ENCODE peak calls at places on chromosomes 13 and 19, in seven cellular contexts. V is PC-3, U is hepatocyte, M is fibroblast of lung, S is H9, N is SK-N-SH, G is PC-9. T is an unnamed sample. For H3K79me2 and H3K4me1, the result is how much of the 10 kb centered on the place peaks cover.

GRCh38 chr19:7844951-7845350 is 14.9 kb downstream of the EVI5L start:
- DNase-seq in V (no peak), N (no peak), S (peak), G (no peak), M (no peak), U (peak), T (no peak)

GRCh38 chr19:52690395-52691214 is 44.2 kb downstream of the ZNF611 start:
- DNase-seq in V (peak), N (peak), U (peak), M (peak), G (peak), S (peak), T (peak)

GRCh38 chr13:44243198-44243852 is 130.3 kb upstream of the SERP2 start:
- DNase-seq in M (peak), G (peak), N (peak), S (peak), U (peak), V (peak), T (peak)

GRCh38 chr13:49563513-49563912 is 21.8 kb downstream of the RCBTB1 start:
- DNase-seq in M (peak), G (no peak), N (no peak), S (no peak), U (peak), V (no peak), T (peak)

GRCh38 chr13:47945738-47946137 is 55.3 kb downstream of the SUCLA2 start:
- DNase-seq in G (no peak), M (peak), N (no peak), V (no peak), U (peak), S (no peak), T (peak)

GRCh38 chr19:797528-798414 is 519 bp downstream of the PTBP1 start:
- DNase-seq in V (peak), U (peak), N (peak), M (peak), S (peak), G (peak), T (peak)

GRCh38 chr19:14048439-14049153 is 13.3 kb downstream of the PALM3 start:
- DNase-seq in U (peak), V (peak), N (peak), M (no peak), G (peak), S (peak), T (peak)

GRCh38 chr13:91960947-91961346 is 562.5 kb downstream of the GPC5 start:
- DNase-seq in S (no peak), M (no peak), N (no peak), G (no peak), U (no peak), V (no peak), T (no peak)

GRCh38 chr13:20676213-20676612 is 27.3 kb upstream of the IL17D start:
- DNase-seq in G (no peak), M (no peak), N (no peak), U (no peak), S (no peak), V (no peak), T (no peak)

GRCh38 chr13:110743687-110744086 is 30.2 kb downstream of the ING1 start:
- DNase-seq in G (no peak), U (no peak), S (no peak), M (no peak), N (no peak), V (no peak), T (no peak)

GRCh38 chr13:20969182-20969581 is 66.6 kb upstream of the XPO4 start:
- DNase-seq in G (no peak), N (no peak), M (peak), V (peak), U (no peak), S (no peak), T (peak)

GRCh38 chr13:106535552-106536243 is at the start of gene EFNB2:
- DNase-seq in U (peak), G (peak), V (peak), N (peak), S (peak), M (peak), T (peak)

GRCh38 chr19:29548483-29549085 is 22.8 kb downstream of the VSTM2B start:
- DNase-seq in N (no peak), V (no peak), M (no peak), G (no peak), U (no peak), S (peak), T (no peak)

GRCh38 chr13:27131202-27131623 is 40.4 kb downstream of the USP12 start:
- DNase-seq in M (no peak), V (peak), S (peak), G (no peak), N (no peak), U (peak), T (peak)

GRCh38 chr13:104553156-104553555 is 1486.9 kb upstream of the SLC10A2 start:
- DNase-seq in V (peak), S (no peak), N (no peak), G (no peak), M (peak), U (no peak), T (no peak)

GRCh38 chr19:17616686-17616960 is 61.2 kb downstream of the COLGALT1 start:
- DNase-seq in V (no peak), U (no peak), M (no peak), S (no peak), G (no peak), N (no peak), T (no peak)

GRCh38 chr19:13834308-13834790 is 39.1 kb downstream of the ZSWIM4 start:
- DNase-seq in V (peak), N (no peak), U (peak), G (peak), M (no peak), S (peak), T (peak)

GRCh38 chr19:48819366-48819816 is 8.6 kb upstream of the BCAT2 start:
- DNase-seq in M (peak), G (peak), V (peak), U (peak), N (no peak), S (no peak), T (no peak)

GRCh38 chr13:30113983-30114491 is 193.3 kb downstream of the KATNAL1 start:
- DNase-seq in U (peak), N (no peak), G (no peak), S (peak), M (no peak), V (no peak), T (no peak)

GRCh38 chr19:17089238-17089637 is 13.7 kb downstream of the MYO9B start:
- DNase-seq in G (no peak), M (peak), S (no peak), U (peak), N (no peak), V (no peak), T (no peak)

GRCh38 chr13:97583884-97584497 is 150.0 kb downstream of the RAP2A start:
- DNase-seq in S (no peak), N (no peak), V (no peak), G (no peak), M (no peak), U (peak), T (no peak)

GRCh38 chr13:111525320-111526118 is 205.1 kb downstream of the TEX29 start:
- DNase-seq in U (no peak), M (no peak), N (no peak), G (no peak), V (no peak), S (no peak), T (no peak)

GRCh38 chr19:41904118-41904870 is 21.3 kb downstream of the ARHGEF1 start:
- DNase-seq in G (peak), N (no peak), S (no peak), V (peak), M (no peak), U (peak), T (no peak)

GRCh38 chr19:4732680-4733114 is 9.1 kb upstream of the DPP9 start:
- DNase-seq in G (no peak), S (peak), U (peak), N (peak), V (peak), M (peak), T (peak)

GRCh38 chr19:35759697-35760096 is 1.7 kb downstream of the PROSER3 start:
- DNase-seq in U (no peak), G (no peak), M (no peak), S (no peak), N (no peak), V (no peak), T (no peak)

GRCh38 chr19:991932-992669 is 8.0 kb downstream of the WDR18 start:
- DNase-seq in U (no peak), V (no peak), M (no peak), N (no peak), G (no peak), S (no peak), T (no peak)

GRCh38 chr13:43003010-43003409 is 11.0 kb upstream of the EPSTI1 start:
- DNase-seq in M (no peak), V (no peak), N (no peak), U (no peak), G (no peak), S (no peak), T (peak)

GRCh38 chr13:51047434-51048165 is 63.5 kb downstream of the C13orf42 start:
- DNase-seq in M (no peak), G (no peak), N (no peak), U (no peak), S (no peak), V (no peak), T (no peak)

GRCh38 chr13:20353973-20354372 is 121.9 kb upstream of the GJB6 start:
- DNase-seq in M (peak), S (no peak), U (no peak), N (no peak), V (peak), G (no peak), T (peak)

GRCh38 chr13:104008571-104009435 is 942.6 kb upstream of the SLC10A2 start:
- DNase-seq in M (peak), N (peak), U (no peak), V (peak), S (no peak), G (no peak), T (no peak)

GRCh38 chr19:51002542-51003311 is 1.3 kb upstream of the KLK8 start:
- DNase-seq in V (peak), G (peak), M (no peak), N (peak), U (peak), S (peak), T (no peak)

GRCh38 chr13:95530178-95530577 is 22.3 kb upstream of the CLDN10 start:
- DNase-seq in V (peak), S (no peak), U (no peak), M (peak), G (peak), N (no peak), T (no peak)

GRCh38 chr13:113862191-113862765 is 1.6 kb downstream of the GAS6 start:
- DNase-seq in G (no peak), S (peak), M (peak), U (no peak), V (no peak), N (no peak), T (no peak)
- H3K4me2 ChIP-seq in G (peak), S (no peak), M (peak), U (peak), V (peak), N (peak), T (peak)

GRCh38 chr19:45576682-45577081 is 7.9 kb downstream of the OPA3 start:
- DNase-seq in M (no peak), S (no peak), U (no peak), N (no peak), G (no peak), V (no peak), T (no peak)
- H3K79me2 ChIP-seq in M (under half), S (under half), U (half or more), N (half or more), G (half or more), V (half or more), T (under half)

DNA sequence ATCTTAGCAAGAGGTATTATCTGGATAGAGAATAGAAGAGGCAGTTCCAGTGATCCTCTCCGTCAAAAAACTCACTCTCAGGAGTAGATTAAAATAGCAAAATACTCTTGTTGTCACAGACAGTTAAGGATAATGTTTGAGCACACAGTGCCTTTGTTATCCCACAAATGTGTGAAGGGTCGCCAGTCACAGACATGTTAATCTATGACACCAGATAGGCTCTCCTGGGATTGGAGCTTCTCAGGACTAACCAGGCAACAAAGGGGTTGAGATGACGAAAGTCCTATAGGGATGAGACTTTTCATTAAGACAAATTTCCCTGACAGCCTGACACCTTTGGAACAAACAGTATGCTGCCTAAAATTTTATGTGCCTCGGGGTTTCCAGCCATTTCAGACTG is 1947.1 kb downstream of the OLFM4 start:
- DNase-seq in M (no peak), S (no peak), V (no peak), G (no peak), N (no peak), U (no peak), T (no peak)
- H3K4me1 ChIP-seq in M (under half), S (under half), V (under half), G (under half), N (under half), U (under half), T (under half)

DNA sequence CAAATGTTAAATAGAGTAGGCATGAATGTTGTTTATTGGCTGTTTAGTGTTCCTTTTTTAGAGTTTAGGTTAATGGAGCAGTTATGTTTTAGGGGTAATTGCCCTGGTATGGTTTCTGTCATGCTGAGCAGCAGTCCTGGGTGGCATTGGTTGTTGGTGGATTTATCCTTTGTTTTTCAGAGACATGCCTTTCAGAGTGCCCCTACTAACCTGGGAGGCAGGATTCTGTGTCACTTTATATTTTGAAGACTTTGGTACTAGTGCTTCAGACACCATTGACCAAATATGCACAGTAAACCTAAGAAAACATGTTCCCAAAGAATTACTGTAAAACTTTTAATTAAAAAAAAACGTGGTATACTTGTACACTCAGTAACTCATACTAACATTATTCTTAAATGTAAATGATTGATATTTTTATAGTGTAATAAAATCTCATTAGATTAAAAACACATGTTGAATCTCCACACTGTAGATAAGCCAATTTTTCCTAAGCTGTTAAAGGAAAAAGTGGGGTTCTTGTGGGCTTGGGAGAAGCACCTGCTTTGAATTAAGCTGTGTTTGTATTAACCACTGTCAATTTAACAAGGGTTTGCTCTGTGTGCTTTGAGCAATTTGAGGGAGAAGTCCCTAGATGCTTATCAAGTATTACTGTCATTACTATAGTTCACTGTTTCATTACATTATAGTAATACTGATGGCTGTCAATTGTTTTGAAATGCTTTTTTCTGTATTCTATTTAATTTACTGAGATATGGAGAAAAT is 133.2 kb downstream of the LMO7 start:
- DNase-seq in V (no peak), M (no peak), G (no peak), N (peak), U (no peak), S (no peak), T (no peak)
- H3K4me2 ChIP-seq in V (no peak), M (no peak), G (no peak), N (peak), U (peak), S (no peak), T (no peak)

DNA sequence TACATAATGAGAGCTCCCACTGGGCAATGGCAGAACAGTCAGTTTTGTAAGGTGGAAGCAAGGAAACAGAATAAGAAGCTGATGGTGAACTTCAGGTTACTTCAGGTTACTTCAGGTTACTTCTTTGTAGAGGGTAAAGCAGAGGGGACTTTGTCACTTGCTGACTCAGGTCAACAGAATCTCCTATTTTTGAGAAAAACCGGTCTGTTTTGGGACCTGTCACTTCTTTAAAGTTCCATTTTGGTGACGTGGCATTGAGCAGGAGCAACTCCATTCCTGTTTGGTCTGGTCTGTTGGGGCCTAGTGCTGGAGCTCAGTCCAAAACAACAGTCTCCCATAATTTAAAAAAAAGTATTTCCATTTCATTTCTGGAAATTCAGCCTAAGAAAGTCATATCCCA is 29.7 kb downstream of the ATP11A start:
- DNase-seq in N (no peak), G (peak), U (no peak), V (peak), S (no peak), M (no peak), T (peak)
- H3K79me2 ChIP-seq in N (under half), G (half or more), U (half or more), V (under half), S (under half), M (under half), T (under half)

GRCh38 chr13:31927219-31927653 is 104.3 kb upstream of the FRY start:
- DNase-seq in V (no peak), N (no peak), U (peak), M (no peak), G (no peak), S (no peak), T (no peak)
- H3K4me1 ChIP-seq in V (under half), N (under half), U (under half), M (under half), G (under half), S (under half), T (under half)

GRCh38 chr19:33275559-33275932 is 26.8 kb downstream of the CEBPA start:
- DNase-seq in N (no peak), S (no peak), V (no peak), U (no peak), G (no peak), M (no peak), T (no peak)
- H3K4me2 ChIP-seq in N (no peak), S (no peak), V (no peak), U (peak), G (no peak), M (no peak), T (no peak)

GRCh38 chr19:54616840-54617560 is 13.3 kb upstream of the LILRB1 start:
- DNase-seq in M (no peak), S (no peak), G (no peak), V (no peak), U (no peak), N (no peak), T (no peak)

GRCh38 chr19:54616057-54616456 is 14.2 kb upstream of the LILRB1 start:
- DNase-seq in N (no peak), G (no peak), M (no peak), V (no peak), U (no peak), S (no peak), T (no peak)

DNA sequence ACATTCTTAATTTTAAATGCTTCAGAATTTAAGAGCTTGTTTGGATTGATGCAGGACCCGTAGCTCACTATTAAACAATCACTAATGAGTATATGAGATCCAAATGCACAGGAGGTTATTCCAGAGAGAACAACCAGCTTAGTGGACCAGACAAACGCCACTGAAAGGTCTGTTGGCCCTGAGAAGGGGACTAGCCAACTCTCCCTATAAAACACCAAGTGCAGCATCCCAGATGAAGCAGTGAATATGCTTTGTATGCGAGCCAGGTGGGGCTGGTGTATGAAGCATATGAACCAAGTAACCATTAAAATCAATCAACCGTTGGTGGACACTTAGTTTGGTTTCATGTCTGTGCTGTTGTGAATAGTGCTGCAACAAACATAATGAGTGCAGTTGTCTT is 9.8 kb upstream of the LILRB1 start:
- DNase-seq in N (no peak), S (no peak), V (no peak), M (no peak), U (no peak), G (no peak), T (no peak)
- H3K79me2 ChIP-seq in N (under half), S (under half), V (under half), M (under half), U (under half), G (under half), T (under half)